ENCODE peak calls at places on chromosomes 16 and 17, in eight cellular contexts. R is psoas muscle, I is H9, U is cardiac muscle cell, X is spleen, V is right lobe of liver, K is lung, A is HCT116. M is an unnamed sample.

GRCh38 chr16:3215601-3216262 is 19.2 kb downstream of the ZNF200 start:
- DNase-seq in R (no peak), I (no peak), U (no peak), X (no peak), V (no peak), K (no peak), A (no peak), M (no peak)

GRCh38 chr16:15607700-15608396 is 35.1 kb downstream of the MARF1 start:
- DNase-seq in R (peak), I (no peak), U (peak), X (peak), V (peak), K (no peak), A (no peak), M (no peak)

GRCh38 chr17:4956493-4957061 is 5.7 kb downstream of the ENO3 start:
- DNase-seq in R (peak), I (peak), U (no peak), X (no peak), V (no peak), K (no peak), A (no peak), M (no peak)

GRCh38 chr17:41775394-41776226 is 10.9 kb downstream of the JUP start:
- DNase-seq in R (no peak), I (peak), U (no peak), X (no peak), V (no peak), K (no peak), A (no peak), M (no peak)

GRCh38 chr16:81497690-81498089 is 53.1 kb downstream of the CMIP start:
- DNase-seq in R (peak), I (no peak), U (no peak), X (peak), V (peak), K (no peak), A (no peak), M (no peak)

GRCh38 chr17:34567665-34568064 is 11.7 kb upstream of the TMEM132E start:
- DNase-seq in R (no peak), I (no peak), U (peak), X (no peak), V (no peak), K (no peak), A (no peak), M (no peak)

GRCh38 chr16:68234188-68235104 is 1.5 kb downstream of the ESRP2 start:
- DNase-seq in R (no peak), I (peak), U (no peak), X (no peak), V (peak), K (peak), A (peak), M (peak)

GRCh38 chr16:68713430-68713829 is 23.7 kb upstream of the CDH1 start:
- DNase-seq in R (no peak), I (no peak), U (no peak), X (no peak), V (no peak), K (no peak), A (no peak), M (no peak)

GRCh38 chr17:62760059-62760887 is 47.8 kb downstream of the MARCHF10 start:
- DNase-seq in R (no peak), I (peak), U (peak), X (no peak), V (no peak), K (no peak), A (no peak), M (no peak)

GRCh38 chr17:63774141-63774981 is at the start of gene DDX42:
- DNase-seq in R (peak), I (peak), U (peak), X (peak), V (peak), K (peak), A (no peak), M (no peak)

GRCh38 chr16:79564594-79565210 is 35.8 kb downstream of the MAF start:
- DNase-seq in R (no peak), I (no peak), U (no peak), X (no peak), V (peak), K (no peak), A (no peak), M (no peak)

GRCh38 chr16:80369559-80369958 is 171.2 kb upstream of the DYNLRB2 start:
- DNase-seq in R (no peak), I (peak), U (peak), X (no peak), V (no peak), K (no peak), A (no peak), M (no peak)

GRCh38 chr16:85302018-85302847 is 190.0 kb upstream of the CIBAR2 start:
- DNase-seq in R (no peak), I (no peak), U (peak), X (no peak), V (no peak), K (no peak), A (peak), M (no peak)

GRCh38 chr17:59785091-59785799 is 77.8 kb downstream of the VMP1 start:
- DNase-seq in R (no peak), I (no peak), U (no peak), X (no peak), V (no peak), K (no peak), A (no peak), M (no peak)

GRCh38 chr16:24826817-24827566 is 18.8 kb upstream of the SLC5A11 start:
- DNase-seq in R (no peak), I (no peak), U (no peak), X (no peak), V (no peak), K (no peak), A (no peak), M (no peak)

GRCh38 chr17:70100983-70101382 is 26.0 kb downstream of the KCNJ16 start:
- DNase-seq in R (no peak), I (no peak), U (no peak), X (no peak), V (no peak), K (no peak), A (no peak), M (no peak)

GRCh38 chr17:16923904-16924700 is 47.8 kb downstream of the TNFRSF13B start:
- DNase-seq in R (no peak), I (peak), U (no peak), X (peak), V (peak), K (no peak), A (no peak), M (no peak)

GRCh38 chr17:77884019-77884418 is 74.5 kb upstream of the TNRC6C start:
- DNase-seq in R (no peak), I (peak), U (peak), X (peak), V (no peak), K (no peak), A (no peak), M (no peak)

GRCh38 chr16:30092373-30093010 is 768 bp upstream of the TBX6 start:
- DNase-seq in R (peak), I (peak), U (peak), X (peak), V (peak), K (peak), A (peak), M (no peak)

GRCh38 chr17:17694229-17695081 is 13.2 kb downstream of the RAI1 start:
- DNase-seq in R (peak), I (peak), U (peak), X (peak), V (peak), K (peak), A (no peak), M (no peak)

DNA sequence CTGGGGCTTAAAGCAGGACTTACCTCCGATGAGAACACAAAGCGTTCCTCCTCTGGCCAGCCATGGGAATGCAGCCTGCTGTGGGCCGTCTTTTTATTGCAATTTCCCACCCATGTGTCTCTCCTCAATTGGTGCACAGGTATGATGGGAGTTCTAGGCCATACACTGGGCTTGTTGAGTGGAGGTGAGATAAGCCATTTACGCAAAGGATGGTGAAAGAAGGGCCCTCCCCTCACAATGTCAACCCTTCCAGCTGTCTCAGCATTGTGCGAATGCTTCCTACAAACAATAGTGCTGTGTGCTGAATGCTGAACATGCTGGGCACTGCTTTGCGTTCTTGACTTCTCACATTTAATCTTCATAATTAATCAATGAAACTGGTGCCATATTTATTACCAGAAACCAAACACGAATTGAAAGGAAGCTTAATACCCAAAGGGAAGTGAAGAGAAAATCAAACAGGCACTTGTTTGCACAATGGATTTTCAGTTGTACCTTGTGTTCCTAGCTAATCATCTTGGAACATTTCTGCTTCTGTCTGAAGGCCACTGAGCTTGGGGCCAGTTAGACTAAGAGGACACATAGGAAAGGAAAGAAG is at the start of gene GP2:
- DNase-seq in R (no peak), I (peak), U (no peak), X (no peak), V (no peak), K (no peak), A (no peak), M (no peak)
- TF ChIP-seq CTCF in R (no peak), I (peak), U (no peak), X (no peak), V (no peak), K (no peak), A (peak), M (no peak)

DNA sequence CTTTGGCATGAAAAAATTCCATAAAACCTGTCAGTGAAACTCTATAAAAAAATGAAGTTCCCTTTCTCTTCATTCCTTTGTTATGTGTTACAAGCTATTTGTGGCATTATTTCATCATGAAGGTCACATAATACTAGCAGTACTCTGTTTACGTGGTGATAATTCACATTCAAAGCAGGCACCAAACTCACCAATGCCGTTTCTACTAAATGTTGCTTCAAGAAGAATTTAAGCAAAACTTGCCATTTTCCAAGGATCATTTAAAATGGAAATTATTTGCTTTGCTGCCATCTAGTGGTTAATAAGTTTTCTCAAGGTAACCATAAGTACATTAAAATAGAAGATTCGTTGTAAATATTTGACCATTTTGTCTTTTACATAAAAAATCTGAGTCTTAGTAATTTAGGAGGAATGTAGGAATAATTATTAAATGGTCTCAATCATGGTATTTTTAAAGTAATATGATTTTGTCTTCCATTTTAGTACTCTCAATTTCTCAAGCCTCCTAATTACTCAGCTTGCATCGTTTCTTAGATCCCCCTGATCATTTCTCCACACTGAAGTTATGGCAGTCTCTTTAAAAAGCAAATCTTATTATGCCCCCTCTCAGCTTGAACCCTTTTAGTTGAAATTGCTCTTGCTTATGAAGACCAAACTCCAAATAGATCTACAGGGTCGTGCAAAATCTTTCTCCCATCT is 80.8 kb downstream of the OMG start:
- DNase-seq in R (no peak), I (no peak), U (peak), X (no peak), V (no peak), K (no peak), A (peak), M (no peak)
- TF ChIP-seq CTCF in R (peak), I (peak), U (peak), X (peak), V (peak), K (peak), A (no peak), M (no peak)

DNA sequence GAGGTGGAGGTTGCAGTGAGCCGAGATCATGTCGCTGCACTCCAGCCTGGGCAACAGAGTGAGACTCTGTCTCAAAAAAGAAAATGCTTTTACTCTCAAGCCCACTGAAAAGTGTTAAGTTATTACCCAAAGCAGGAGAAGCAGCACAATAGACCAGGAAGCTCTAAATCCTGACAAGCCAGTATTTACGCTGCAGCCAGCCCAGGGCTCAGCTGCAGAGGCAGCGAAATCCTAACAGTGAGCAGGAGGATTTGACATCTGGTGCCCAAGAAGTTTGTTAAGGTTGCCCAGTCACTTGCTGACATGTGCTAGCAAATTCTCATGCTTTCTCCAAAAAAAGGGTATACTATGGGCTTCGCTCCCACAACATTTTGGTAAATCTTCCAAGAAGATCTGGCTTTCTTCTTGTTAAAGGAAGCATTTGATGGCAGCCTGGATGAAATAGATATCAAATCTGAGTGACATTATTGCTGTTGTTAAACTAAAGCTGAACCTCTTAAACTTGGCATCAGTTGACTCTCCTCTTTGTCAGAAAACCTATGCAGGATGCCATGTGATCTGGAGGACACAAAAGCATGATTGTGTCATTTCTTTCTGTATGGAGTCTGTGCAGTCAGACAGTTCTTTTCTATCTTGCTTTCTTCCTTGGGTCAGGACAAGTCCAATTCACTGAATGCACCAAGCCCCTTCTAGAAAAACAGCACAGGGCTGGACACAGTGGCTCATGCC is 949.7 kb upstream of the RBFOX1 start:
- DNase-seq in R (no peak), I (no peak), U (no peak), X (no peak), V (no peak), K (no peak), A (no peak), M (no peak)
- TF ChIP-seq CTCF in R (no peak), I (no peak), U (no peak), X (no peak), V (no peak), K (no peak), A (no peak), M (no peak)

GRCh38 chr16:20853981-20854620 is 46.1 kb downstream of the DCUN1D3 start:
- DNase-seq in R (no peak), I (no peak), U (no peak), X (no peak), V (no peak), K (no peak), A (no peak), M (no peak)
- TF ChIP-seq CTCF in R (no peak), I (no peak), U (no peak), X (no peak), V (no peak), K (no peak), A (no peak), M (no peak)

DNA sequence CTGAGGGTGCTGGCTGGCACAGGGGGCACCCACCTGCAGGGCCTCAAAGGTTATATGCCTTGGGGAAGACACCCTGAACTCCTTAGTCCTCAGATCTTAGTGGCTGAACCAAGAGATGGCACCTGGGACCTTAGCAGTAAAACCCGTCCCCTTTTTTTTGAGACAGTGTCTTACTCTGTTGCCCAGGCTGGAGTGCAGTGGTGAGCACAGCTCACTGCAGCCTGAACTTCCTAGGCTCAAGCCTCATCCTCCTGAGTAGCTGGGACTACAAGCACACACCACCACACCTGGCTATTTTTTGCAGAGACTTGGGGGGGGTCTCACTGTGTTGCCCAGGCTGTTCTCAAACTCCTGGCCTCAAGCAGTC is 237.2 kb downstream of the MRTFB start:
- DNase-seq in R (no peak), I (no peak), U (no peak), X (peak), V (no peak), K (no peak), A (no peak), M (no peak)
- TF ChIP-seq CTCF in R (peak), I (peak), U (no peak), X (no peak), V (peak), K (no peak), A (peak), M (no peak)

DNA sequence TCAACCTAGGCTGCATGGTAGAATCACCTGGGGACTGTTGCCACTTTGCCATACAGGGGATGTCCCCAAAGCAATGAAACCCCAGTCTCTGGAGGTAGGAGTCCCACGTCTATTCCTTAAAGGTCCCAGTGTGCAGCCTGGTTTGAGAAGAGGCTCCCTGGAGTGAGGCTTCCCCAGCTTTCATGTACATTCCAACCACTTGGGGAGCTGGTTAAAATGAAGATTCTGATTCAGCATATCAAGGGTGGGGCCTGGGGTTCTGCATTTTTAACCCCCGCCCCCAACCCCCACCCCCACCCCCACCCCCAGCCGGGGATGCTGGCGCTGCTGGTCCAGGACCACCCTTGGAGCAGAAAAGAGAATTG is 241.2 kb downstream of the FOXL1 start:
- DNase-seq in R (no peak), I (no peak), U (peak), X (no peak), V (no peak), K (no peak), A (no peak), M (no peak)
- TF ChIP-seq CTCF in R (no peak), I (peak), U (peak), X (no peak), V (no peak), K (no peak), A (peak), M (no peak)

GRCh38 chr16:12390644-12391043 is 413.0 kb downstream of the CPPED1 start:
- DNase-seq in R (no peak), I (no peak), U (no peak), X (no peak), V (no peak), K (no peak), A (no peak), M (no peak)

GRCh38 chr16:12392585-12393089 is 411.1 kb downstream of the CPPED1 start:
- DNase-seq in R (no peak), I (no peak), U (no peak), X (no peak), V (no peak), K (no peak), A (no peak), M (no peak)

GRCh38 chr16:12391974-12392373 is 411.7 kb downstream of the CPPED1 start:
- DNase-seq in R (no peak), I (no peak), U (no peak), X (no peak), V (no peak), K (no peak), A (no peak), M (no peak)

GRCh38 chr16:12387786-12388185 is 411.3 kb downstream of the SNX29 start:
- DNase-seq in R (no peak), I (no peak), U (no peak), X (no peak), V (no peak), K (no peak), A (no peak), M (no peak)

DNA sequence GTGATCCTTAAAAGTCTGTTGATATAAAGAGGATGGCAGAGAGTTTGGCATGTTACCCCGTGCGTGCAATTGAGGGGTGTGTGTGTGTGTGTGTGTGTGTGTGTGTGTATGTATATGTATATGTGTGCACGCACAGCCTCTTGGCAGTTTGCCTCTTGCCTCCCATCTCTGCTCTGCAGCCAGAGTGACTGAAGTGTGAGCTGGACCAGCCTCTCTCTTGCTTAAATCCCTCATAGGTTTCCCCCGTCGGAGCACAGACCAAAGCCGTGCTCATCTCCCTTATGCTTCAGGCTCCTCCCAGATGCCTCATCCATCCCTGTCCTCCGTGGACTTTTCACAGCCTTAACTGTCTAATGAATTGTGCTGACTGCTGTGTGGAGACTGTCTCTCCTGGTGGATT is 413.5 kb downstream of the SNX29 start:
- DNase-seq in R (no peak), I (no peak), U (no peak), X (no peak), V (no peak), K (no peak), A (no peak), M (no peak)
- TF ChIP-seq CTCF in R (no peak), I (no peak), U (no peak), X (no peak), V (no peak), K (no peak), A (no peak), M (no peak)

M was measured in keratinocyte.